ENCODE peak calls at places on chromosomes 3 and 15, in ten cellular contexts. U, B, S, V, G, R, T, L, E and W are unnamed samples.

GRCh38 chr15:45201557-45202246 is 13.9 kb upstream of the SHF start:
- DNase-seq in R (peak; percentile 43), V (no peak), E (no peak), L (no peak), S (no peak), B (no peak), U (no peak), G (no peak), T (no peak), W (no peak)

GRCh38 chr3:11238057-11238456 is 34.1 kb upstream of the ATG7 start:
- DNase-seq in G (no peak), E (no peak), R (no peak), V (peak; percentile 80), T (no peak), L (no peak), S (no peak), U (peak; percentile 31), B (no peak), W (no peak)

GRCh38 chr15:40263036-40263754 is 19.7 kb downstream of the ANKRD63 start:
- DNase-seq in L (no peak), U (no peak), R (no peak), G (no peak), S (no peak), V (no peak), B (no peak), T (no peak), E (no peak), W (no peak)

GRCh38 chr3:150682819-150683218 is 20.9 kb downstream of the ERICH6 start:
- DNase-seq in B (no peak), U (no peak), S (no peak), L (no peak), V (peak; percentile 15), T (no peak), E (no peak), R (no peak), G (no peak), W (no peak)

GRCh38 chr15:50256188-50257041 is 9.1 kb downstream of the HDC start:
- DNase-seq in G (no peak), E (no peak), B (peak; percentile 16), R (peak; percentile 55), S (no peak), T (no peak), L (no peak), V (peak; percentile 21), U (no peak), W (no peak)

GRCh38 chr3:182795383-182795782 is 2.1 kb downstream of the ATP11B start:
- DNase-seq in L (no peak), S (no peak), V (peak; percentile 36), U (peak; percentile 42), E (no peak), R (peak; percentile 37), G (peak; percentile 24), B (no peak), T (no peak), W (no peak)

GRCh38 chr15:33098082-33099058 is 96.1 kb downstream of the FMN1 start:
- DNase-seq in L (no peak), T (no peak), S (no peak), V (peak; percentile 85), E (no peak), U (no peak), R (peak; percentile 28), G (no peak), B (no peak), W (no peak)

GRCh38 chr15:98653686-98654085 is 5.3 kb downstream of the IGF1R start:
- DNase-seq in B (no peak), E (no peak), V (no peak), S (no peak), T (no peak), G (no peak), U (no peak), L (no peak), R (no peak), W (no peak)

GRCh38 chr3:187737401-187738088 is 7.7 kb downstream of the BCL6 start:
- DNase-seq in E (peak; percentile 41), B (peak; percentile 65), R (peak; percentile 43), G (no peak), V (peak; percentile 63), T (peak; percentile 21), L (no peak), S (no peak), U (peak; percentile 67), W (peak; percentile 24)

GRCh38 chr15:41570764-41571163 is 11.8 kb downstream of the TYRO3 start:
- DNase-seq in T (no peak), R (no peak), U (no peak), V (no peak), S (no peak), G (no peak), E (no peak), L (no peak), B (no peak), W (no peak)

GRCh38 chr3:167840247-167840646 is 104.7 kb downstream of the SERPINI1 start:
- DNase-seq in E (no peak), U (no peak), B (no peak), G (no peak), R (no peak), T (no peak), S (no peak), L (no peak), V (no peak), W (no peak)

GRCh38 chr3:178719036-178719635 is 182.9 kb downstream of the KCNMB2 start:
- DNase-seq in V (peak; percentile 70), S (no peak), E (no peak), G (no peak), B (no peak), U (no peak), R (peak; percentile 14), L (no peak), T (no peak), W (no peak)

GRCh38 chr15:49046113-49046883 is at the start of gene SECISBP2L:
- DNase-seq in T (peak; percentile 91), L (peak; percentile 71), B (peak; percentile 94), V (peak; percentile 87), R (peak; percentile 96), S (peak; percentile 87), U (peak; percentile 90), G (peak; percentile 88), E (peak; percentile 94), W (peak; percentile 94)

GRCh38 chr3:150610785-150611184 is 7.7 kb downstream of the SELENOT start:
- DNase-seq in S (no peak), L (no peak), V (peak; percentile 23), R (no peak), U (no peak), E (no peak), G (no peak), B (no peak), T (no peak), W (no peak)

GRCh38 chr3:16182183-16182582 is 7.7 kb downstream of the GALNT15 start:
- DNase-seq in L (no peak), V (peak; percentile 75), U (no peak), T (no peak), S (no peak), B (no peak), R (no peak), E (no peak), G (no peak), W (no peak)

GRCh38 chr3:430186-430585 is 233.6 kb downstream of the CHL1 start:
- DNase-seq in G (no peak), B (no peak), R (no peak), T (no peak), S (no peak), E (no peak), U (no peak), L (no peak), V (no peak), W (no peak)

GRCh38 chr3:167740961-167741587 is 5.6 kb downstream of the SERPINI1 start:
- DNase-seq in L (no peak), V (peak; percentile 41), B (no peak), R (peak; percentile 75), G (no peak), S (no peak), U (peak; percentile 27), E (peak; percentile 13), T (no peak), W (peak; percentile 44)

GRCh38 chr3:71778353-71778752 is 6.6 kb downstream of the PROK2 start:
- DNase-seq in V (no peak), B (no peak), E (no peak), G (no peak), L (no peak), R (no peak), T (no peak), S (no peak), U (no peak), W (no peak)

GRCh38 chr3:112670824-112671223 is 29.9 kb upstream of the CCDC80 start:
- DNase-seq in R (no peak), E (no peak), L (no peak), B (no peak), S (no peak), U (no peak), V (no peak), G (no peak), T (no peak), W (no peak)

GRCh38 chr3:123338620-123339061 is 110.2 kb downstream of the ADCY5 start:
- DNase-seq in V (no peak), U (no peak), G (no peak), R (no peak), B (no peak), E (no peak), S (no peak), T (no peak), L (no peak), W (no peak)

GRCh38 chr3:108834551-108834950 is 12.0 kb downstream of the TRAT1 start:
- DNase-seq in S (no peak), G (no peak), L (no peak), T (no peak), E (no peak), B (no peak), V (no peak), R (no peak), U (no peak), W (no peak)

GRCh38 chr15:50126072-50126471 is 7.0 kb upstream of the ATP8B4 start:
- DNase-seq in U (no peak), G (no peak), E (no peak), S (no peak), B (no peak), T (no peak), R (no peak), L (no peak), V (peak; percentile 21), W (no peak)

GRCh38 chr3:37383323-37383722 is 208.9 kb upstream of the LRRFIP2 start:
- DNase-seq in R (no peak), S (no peak), E (no peak), V (no peak), G (no peak), L (no peak), U (no peak), B (no peak), T (no peak), W (no peak)

GRCh38 chr3:194675680-194676079 is 3.7 kb upstream of the LSG1 start:
- DNase-seq in E (no peak), U (peak; percentile 28), T (no peak), L (no peak), R (no peak), S (no peak), G (no peak), V (no peak), B (no peak), W (no peak)

GRCh38 chr3:177035678-177036077 is 161.6 kb downstream of the TBL1XR1 start:
- DNase-seq in L (no peak), U (no peak), E (no peak), R (no peak), T (no peak), V (no peak), G (no peak), S (no peak), B (no peak), W (no peak)

GRCh38 chr3:105906834-105907233 is 38.0 kb upstream of the CBLB start:
- DNase-seq in U (no peak), R (no peak), L (no peak), G (no peak), V (no peak), B (no peak), S (no peak), E (no peak), T (no peak), W (no peak)

GRCh38 chr15:50764331-50765201 is 940 bp downstream of the SPPL2A start:
- DNase-seq in R (peak; percentile 65), B (no peak), G (no peak), V (peak; percentile 29), S (no peak), L (no peak), T (peak; percentile 24), U (peak; percentile 35), E (no peak), W (peak; percentile 34)

GRCh38 chr3:16374047-16375019 is 109.3 kb downstream of the OXNAD1 start:
- DNase-seq in U (peak; percentile 21), V (peak; percentile 17), L (no peak), G (no peak), T (peak; percentile 54), S (no peak), R (no peak), E (peak; percentile 81), B (no peak), W (peak; percentile 59)